ENCODE peak calls at places on chromosomes 3 and 15, in seven cellular contexts. Z is RWPE1; I is foreskin fibroblast; P is right cardiac atrium; F is stimulated activated CD4-positive, alpha-beta T cell treated with anti-CD3 and anti-CD28 coated beads, TNF-alpha, amount 100 ng/mL, for 48 hours; R is activated T-cell treated with anti-CD3 and anti-CD28 coated beads for 4 hours; X is non-pigmented ciliary epithelial cell. L is an unnamed sample.

GRCh38 chr3:29324180-29324651 is 43.3 kb downstream of the RBMS3 start:
- DNase-seq in R (no peak), F (no peak), Z (no peak), P (peak), I (peak), X (peak), L (no peak)

GRCh38 chr15:79036323-79036722 is 54.3 kb downstream of the RASGRF1 start:
- DNase-seq in X (no peak), I (no peak), R (no peak), Z (no peak), F (no peak), P (no peak), L (no peak)

GRCh38 chr3:146375214-146375613 is 94.1 kb downstream of the PLSCR2 start:
- DNase-seq in I (peak), Z (no peak), P (no peak), R (no peak), F (no peak), X (no peak), L (no peak)

GRCh38 chr3:120469440-120470415 is 18.9 kb upstream of the FSTL1 start:
- DNase-seq in P (peak), Z (peak), R (no peak), F (no peak), I (peak), X (no peak), L (no peak)

GRCh38 chr3:90033242-90033641 is 925.8 kb downstream of the EPHA3 start:
- DNase-seq in X (no peak), F (no peak), P (no peak), Z (no peak), R (no peak), I (no peak), L (no peak)

GRCh38 chr3:37124431-37124830 is 50.0 kb downstream of the LRRFIP2 start:
- DNase-seq in X (no peak), F (no peak), I (no peak), P (no peak), R (no peak), Z (no peak), L (no peak)

GRCh38 chr3:111311709-111312235 is 230.2 kb upstream of the CD96 start:
- DNase-seq in I (no peak), Z (no peak), X (no peak), F (no peak), R (no peak), P (no peak), L (no peak)

GRCh38 chr3:193214445-193214844 is 26.6 kb upstream of the PLAAT1 start:
- DNase-seq in I (no peak), X (no peak), F (no peak), R (no peak), P (no peak), Z (no peak), L (no peak)

GRCh38 chr3:119322523-119323400 is 28.6 kb downstream of the ARHGAP31 start:
- DNase-seq in X (no peak), Z (peak), R (peak), I (peak), P (peak), F (peak), L (peak)

GRCh38 chr3:106839576-106840280 is 537.5 kb upstream of the CCDC54 start:
- DNase-seq in F (no peak), X (no peak), I (no peak), R (no peak), P (no peak), Z (no peak), L (no peak)

GRCh38 chr3:183308746-183309145 is 55.7 kb downstream of the B3GNT5 start:
- DNase-seq in R (no peak), Z (no peak), F (no peak), I (no peak), P (no peak), X (no peak), L (no peak)

GRCh38 chr15:76935620-76936019 is 4.1 kb downstream of the RCN2 start:
- DNase-seq in Z (no peak), R (no peak), P (no peak), I (no peak), F (no peak), X (no peak), L (no peak)

GRCh38 chr15:100601158-100601557 is 826 bp downstream of the LINS1 start:
- DNase-seq in I (no peak), R (peak), X (no peak), F (no peak), P (no peak), Z (no peak), L (peak)

GRCh38 chr3:155946178-155946577 is 75.7 kb downstream of the GMPS start:
- DNase-seq in P (no peak), F (no peak), Z (peak), I (peak), X (peak), R (no peak), L (no peak)

GRCh38 chr3:124063168-124063909 is 71.4 kb upstream of the ROPN1 start:
- DNase-seq in Z (no peak), R (no peak), P (no peak), X (no peak), F (no peak), I (no peak), L (no peak)